ENCODE peak calls at places on chromosome 9, in four cellular contexts. One of them, this sample, is unnamed.

GRCh38 chr9:96551403-96551802 is 68.2 kb downstream of the CDC14B start:
- DNase-seq in tibial nerve: no peak
- DNase-seq in CD8-positive, alpha-beta T cell: no peak
- DNase-seq in left ventricle myocardium inferior: no peak
- DNase-seq in this sample: no peak

GRCh38 chr9:76644647-76645250 is 119.5 kb upstream of the PCA3 start:
- DNase-seq in tibial nerve: no peak
- DNase-seq in CD8-positive, alpha-beta T cell: no peak
- DNase-seq in left ventricle myocardium inferior: no peak
- DNase-seq in this sample: no peak

GRCh38 chr9:114228034-114228808 is 72.9 kb downstream of the COL27A1 start:
- DNase-seq in tibial nerve: no peak
- DNase-seq in CD8-positive, alpha-beta T cell: no peak
- DNase-seq in left ventricle myocardium inferior: no peak
- DNase-seq in this sample: no peak

GRCh38 chr9:16265671-16266070 is 604.8 kb downstream of the BNC2 start:
- DNase-seq in tibial nerve: no peak
- DNase-seq in CD8-positive, alpha-beta T cell: no peak
- DNase-seq in left ventricle myocardium inferior: no peak
- DNase-seq in this sample: peak

GRCh38 chr9:125763373-125763772 is 16.2 kb downstream of the PBX3 start:
- DNase-seq in tibial nerve: no peak
- DNase-seq in CD8-positive, alpha-beta T cell: no peak
- DNase-seq in left ventricle myocardium inferior: no peak
- DNase-seq in this sample: peak

GRCh38 chr9:88533951-88534455 is 975 bp upstream of the NXNL2 start:
- DNase-seq in tibial nerve: no peak
- DNase-seq in CD8-positive, alpha-beta T cell: no peak
- DNase-seq in left ventricle myocardium inferior: peak
- DNase-seq in this sample: no peak

GRCh38 chr9:111158375-111158774 is 120.1 kb upstream of the LPAR1 start:
- DNase-seq in tibial nerve: peak
- DNase-seq in CD8-positive, alpha-beta T cell: no peak
- DNase-seq in left ventricle myocardium inferior: no peak
- DNase-seq in this sample: no peak

GRCh38 chr9:27344776-27345175 is 47.8 kb upstream of the EQTN start:
- DNase-seq in tibial nerve: no peak
- DNase-seq in CD8-positive, alpha-beta T cell: no peak
- DNase-seq in left ventricle myocardium inferior: no peak
- DNase-seq in this sample: no peak

GRCh38 chr9:135320943-135321342 is 158.6 kb upstream of the PPP1R26 start:
- DNase-seq in tibial nerve: no peak
- DNase-seq in CD8-positive, alpha-beta T cell: no peak
- DNase-seq in left ventricle myocardium inferior: no peak
- DNase-seq in this sample: no peak

GRCh38 chr9:98345011-98345410 is 89.6 kb upstream of the TBC1D2 start:
- DNase-seq in tibial nerve: no peak
- DNase-seq in CD8-positive, alpha-beta T cell: no peak
- DNase-seq in left ventricle myocardium inferior: no peak
- DNase-seq in this sample: no peak

GRCh38 chr9:95116002-95116819 is 201.3 kb downstream of the FANCC start:
- DNase-seq in tibial nerve: no peak
- DNase-seq in CD8-positive, alpha-beta T cell: no peak
- DNase-seq in left ventricle myocardium inferior: no peak
- DNase-seq in this sample: no peak

GRCh38 chr9:111236337-111236736 is 93.7 kb downstream of the OR2K2 start:
- DNase-seq in tibial nerve: no peak
- DNase-seq in CD8-positive, alpha-beta T cell: no peak
- DNase-seq in left ventricle myocardium inferior: no peak
- DNase-seq in this sample: no peak

GRCh38 chr9:12614488-12614887 is 78.7 kb upstream of the TYRP1 start:
- DNase-seq in tibial nerve: no peak
- DNase-seq in CD8-positive, alpha-beta T cell: no peak
- DNase-seq in left ventricle myocardium inferior: no peak
- DNase-seq in this sample: no peak

GRCh38 chr9:134852906-134853654 is 27.5 kb upstream of the FCN2 start:
- DNase-seq in tibial nerve: no peak
- DNase-seq in CD8-positive, alpha-beta T cell: no peak
- DNase-seq in left ventricle myocardium inferior: no peak
- DNase-seq in this sample: no peak

GRCh38 chr9:112061152-112061740 is 113.9 kb downstream of the SUSD1 start:
- DNase-seq in tibial nerve: peak
- DNase-seq in CD8-positive, alpha-beta T cell: peak
- DNase-seq in left ventricle myocardium inferior: peak
- DNase-seq in this sample: peak

GRCh38 chr9:123710299-123710698 is 219.6 kb downstream of the DENND1A start:
- DNase-seq in tibial nerve: no peak
- DNase-seq in CD8-positive, alpha-beta T cell: no peak
- DNase-seq in left ventricle myocardium inferior: no peak
- DNase-seq in this sample: peak

GRCh38 chr9:128149951-128150593 is 819 bp downstream of the LCN2 start:
- DNase-seq in tibial nerve: no peak
- DNase-seq in CD8-positive, alpha-beta T cell: no peak
- DNase-seq in left ventricle myocardium inferior: no peak
- DNase-seq in this sample: no peak

GRCh38 chr9:112203536-112203935 is 28.4 kb upstream of the SUSD1 start:
- DNase-seq in tibial nerve: no peak
- DNase-seq in CD8-positive, alpha-beta T cell: no peak
- DNase-seq in left ventricle myocardium inferior: no peak
- DNase-seq in this sample: peak

GRCh38 chr9:138085568-138085967 is 208.0 kb downstream of the CACNA1B start:
- DNase-seq in tibial nerve: no peak
- DNase-seq in CD8-positive, alpha-beta T cell: no peak
- DNase-seq in left ventricle myocardium inferior: no peak
- DNase-seq in this sample: no peak

GRCh38 chr9:89418882-89419641 is 78.9 kb downstream of the SEMA4D start:
- DNase-seq in tibial nerve: no peak
- DNase-seq in CD8-positive, alpha-beta T cell: peak
- DNase-seq in left ventricle myocardium inferior: no peak
- DNase-seq in this sample: no peak

GRCh38 chr9:134592018-134592818 is 49.4 kb upstream of the COL5A1 start:
- DNase-seq in tibial nerve: peak
- DNase-seq in CD8-positive, alpha-beta T cell: no peak
- DNase-seq in left ventricle myocardium inferior: peak
- DNase-seq in this sample: no peak

GRCh38 chr9:12764150-12764549 is 10.7 kb upstream of the LURAP1L start:
- DNase-seq in tibial nerve: no peak
- DNase-seq in CD8-positive, alpha-beta T cell: no peak
- DNase-seq in left ventricle myocardium inferior: no peak
- DNase-seq in this sample: no peak

GRCh38 chr9:2727966-2728613 is 10.8 kb downstream of the KCNV2 start:
- DNase-seq in tibial nerve: peak
- DNase-seq in CD8-positive, alpha-beta T cell: no peak
- DNase-seq in left ventricle myocardium inferior: no peak
- DNase-seq in this sample: peak

GRCh38 chr9:89363921-89364663 is 45.8 kb downstream of the SECISBP2 start:
- DNase-seq in tibial nerve: no peak
- DNase-seq in CD8-positive, alpha-beta T cell: no peak
- DNase-seq in left ventricle myocardium inferior: no peak
- DNase-seq in this sample: no peak

GRCh38 chr9:134760750-134761420 is 119.3 kb downstream of the COL5A1 start:
- DNase-seq in tibial nerve: no peak
- DNase-seq in CD8-positive, alpha-beta T cell: peak
- DNase-seq in left ventricle myocardium inferior: no peak
- DNase-seq in this sample: no peak

GRCh38 chr9:135239100-135239768 is 151.8 kb downstream of the OLFM1 start:
- DNase-seq in tibial nerve: no peak
- DNase-seq in CD8-positive, alpha-beta T cell: no peak
- DNase-seq in left ventricle myocardium inferior: peak
- DNase-seq in this sample: no peak

GRCh38 chr9:80285325-80285724 is 713.6 kb downstream of the TLE4 start:
- DNase-seq in tibial nerve: peak
- DNase-seq in CD8-positive, alpha-beta T cell: no peak
- DNase-seq in left ventricle myocardium inferior: no peak
- DNase-seq in this sample: peak

GRCh38 chr9:82466616-82467251 is 478.2 kb downstream of the SPATA31D1 start:
- DNase-seq in tibial nerve: no peak
- DNase-seq in CD8-positive, alpha-beta T cell: no peak
- DNase-seq in left ventricle myocardium inferior: no peak
- DNase-seq in this sample: no peak

GRCh38 chr9:37788328-37788727 is 3.5 kb upstream of the EXOSC3 start:
- DNase-seq in tibial nerve: no peak
- DNase-seq in CD8-positive, alpha-beta T cell: no peak
- DNase-seq in left ventricle myocardium inferior: no peak
- DNase-seq in this sample: no peak

GRCh38 chr9:87882627-87883026 is at the start of gene SPATA31E1:
- DNase-seq in tibial nerve: no peak
- DNase-seq in CD8-positive, alpha-beta T cell: no peak
- DNase-seq in left ventricle myocardium inferior: no peak
- DNase-seq in this sample: no peak

GRCh38 chr9:32490601-32491000 is 35.4 kb downstream of the RIGI start:
- DNase-seq in tibial nerve: no peak
- DNase-seq in CD8-positive, alpha-beta T cell: no peak
- DNase-seq in left ventricle myocardium inferior: no peak
- DNase-seq in this sample: no peak

GRCh38 chr9:32487981-32488380 is 38.0 kb downstream of the RIGI start:
- DNase-seq in tibial nerve: no peak
- DNase-seq in CD8-positive, alpha-beta T cell: no peak
- DNase-seq in left ventricle myocardium inferior: no peak
- DNase-seq in this sample: no peak

GRCh38 chr9:32483343-32483742 is 42.7 kb downstream of the RIGI start:
- DNase-seq in tibial nerve: no peak
- DNase-seq in CD8-positive, alpha-beta T cell: no peak
- DNase-seq in left ventricle myocardium inferior: no peak
- DNase-seq in this sample: no peak

DNA sequence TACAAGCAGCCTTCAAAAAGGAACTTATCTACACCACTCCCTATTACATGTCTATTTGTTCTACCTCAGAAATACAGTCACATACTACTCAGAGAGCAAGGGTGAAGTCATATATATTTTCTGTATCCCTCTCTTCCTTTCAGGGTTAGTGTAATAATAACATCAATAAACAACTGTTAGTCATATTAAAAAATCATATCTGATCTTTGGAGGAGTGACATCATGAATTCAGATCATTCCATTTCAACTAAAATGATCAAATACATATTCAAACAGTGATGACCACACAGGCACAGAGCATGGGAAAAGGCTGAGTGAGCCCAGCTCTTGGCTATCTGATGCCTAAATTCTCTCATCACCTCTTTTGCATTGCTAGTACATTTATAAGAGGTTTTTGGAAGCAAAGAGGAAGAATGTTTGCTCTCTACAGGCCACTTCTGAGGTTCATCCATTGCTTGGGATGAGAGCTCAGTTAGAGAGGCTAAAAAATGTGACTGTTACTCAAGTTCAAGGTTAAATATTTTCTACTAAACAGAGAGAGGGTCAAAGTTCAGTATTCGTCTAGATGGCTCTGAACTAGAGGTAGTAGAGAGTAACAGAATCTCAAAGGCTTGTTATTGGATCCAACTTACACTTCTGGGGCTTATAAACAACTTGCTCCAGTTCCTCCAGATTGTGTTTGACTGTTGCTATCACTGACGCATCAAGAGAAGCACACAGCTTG is 39.0 kb downstream of the RIGI start:
- DNase-seq in tibial nerve: no peak
- DNase-seq in CD8-positive, alpha-beta T cell: no peak
- DNase-seq in left ventricle myocardium inferior: no peak
- DNase-seq in this sample: peak
- H3K27ac ChIP-seq in tibial nerve: no peak
- H3K27ac ChIP-seq in CD8-positive, alpha-beta T cell: no peak
- H3K27ac ChIP-seq in left ventricle myocardium inferior: no peak
- H3K27ac ChIP-seq in this sample: no peak

GRCh38 chr9:93061260-93061751 is 2.8 kb downstream of the SUSD3 start:
- DNase-seq in tibial nerve: no peak
- DNase-seq in CD8-positive, alpha-beta T cell: no peak
- DNase-seq in left ventricle myocardium inferior: no peak
- DNase-seq in this sample: no peak
- H3K27ac ChIP-seq in tibial nerve: peak
- H3K27ac ChIP-seq in CD8-positive, alpha-beta T cell: peak
- H3K27ac ChIP-seq in left ventricle myocardium inferior: no peak
- H3K27ac ChIP-seq in this sample: no peak

DNA sequence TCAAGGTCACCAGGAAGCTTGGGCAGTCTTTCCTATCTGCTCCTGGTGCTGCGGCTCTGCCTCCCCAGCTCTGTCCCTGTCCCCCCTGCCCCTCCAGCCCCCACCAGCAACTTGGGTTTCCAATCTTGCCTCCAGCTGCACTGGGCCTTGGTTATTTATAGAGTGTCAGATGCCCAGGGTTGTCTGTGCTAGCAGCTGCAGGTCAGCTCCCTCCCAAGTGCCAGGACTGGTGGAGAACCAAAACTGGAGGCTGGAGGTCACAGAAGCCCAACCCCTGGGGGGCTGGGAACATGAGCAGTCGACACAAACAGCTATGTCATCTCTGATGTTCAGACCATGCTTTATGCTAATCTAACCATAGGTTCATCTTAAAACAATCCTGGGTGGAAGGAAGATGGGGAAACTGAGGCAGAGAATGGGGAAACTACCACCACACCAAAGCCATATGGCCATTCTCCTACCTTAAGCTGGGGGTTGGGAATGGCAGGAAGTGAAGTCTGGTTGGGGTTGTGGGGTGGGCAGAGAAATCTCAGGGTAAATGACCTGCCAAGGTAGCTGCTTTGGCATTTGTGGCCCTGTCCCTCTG is 1.7 kb downstream of the TPM2 start:
- DNase-seq in tibial nerve: no peak
- DNase-seq in CD8-positive, alpha-beta T cell: no peak
- DNase-seq in left ventricle myocardium inferior: peak
- DNase-seq in this sample: no peak
- H3K27ac ChIP-seq in tibial nerve: peak
- H3K27ac ChIP-seq in CD8-positive, alpha-beta T cell: no peak
- H3K27ac ChIP-seq in left ventricle myocardium inferior: peak
- H3K27ac ChIP-seq in this sample: no peak

GRCh38 chr9:129678844-129679243 is 13.4 kb downstream of the PRRX2 start:
- DNase-seq in tibial nerve: no peak
- DNase-seq in CD8-positive, alpha-beta T cell: no peak
- DNase-seq in left ventricle myocardium inferior: no peak
- DNase-seq in this sample: no peak

GRCh38 chr9:129676287-129676686 is 10.8 kb downstream of the PRRX2 start:
- DNase-seq in tibial nerve: no peak
- DNase-seq in CD8-positive, alpha-beta T cell: no peak
- DNase-seq in left ventricle myocardium inferior: no peak
- DNase-seq in this sample: no peak

GRCh38 chr9:129676970-129677369 is 11.5 kb downstream of the PRRX2 start:
- DNase-seq in tibial nerve: no peak
- DNase-seq in CD8-positive, alpha-beta T cell: no peak
- DNase-seq in left ventricle myocardium inferior: no peak
- DNase-seq in this sample: no peak

GRCh38 chr9:129675656-129676055 is 10.2 kb downstream of the PRRX2 start:
- DNase-seq in tibial nerve: no peak
- DNase-seq in CD8-positive, alpha-beta T cell: no peak
- DNase-seq in left ventricle myocardium inferior: no peak
- DNase-seq in this sample: no peak

DNA sequence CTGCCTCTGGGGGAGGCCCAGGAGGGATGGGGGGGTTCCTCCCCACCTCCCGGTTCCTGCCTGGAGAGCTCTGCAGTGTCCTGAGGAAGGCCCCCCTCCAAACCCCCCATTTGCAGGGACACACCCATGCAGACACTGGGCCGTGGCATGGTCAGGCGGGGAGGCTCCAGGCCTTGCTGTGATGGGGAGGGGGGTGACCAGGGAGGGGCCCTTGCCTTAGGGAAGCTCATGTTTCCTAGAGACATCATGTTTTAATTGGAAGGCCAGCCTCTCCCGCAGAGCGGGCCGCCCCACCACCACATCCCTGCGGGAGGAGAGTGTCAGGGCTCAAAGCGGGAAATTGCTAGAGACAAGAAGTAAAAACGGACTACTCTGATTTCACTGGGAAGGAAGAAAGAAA is 12.0 kb downstream of the PRRX2 start:
- DNase-seq in tibial nerve: no peak
- DNase-seq in CD8-positive, alpha-beta T cell: no peak
- DNase-seq in left ventricle myocardium inferior: no peak
- DNase-seq in this sample: no peak
- H3K27ac ChIP-seq in tibial nerve: no peak
- H3K27ac ChIP-seq in CD8-positive, alpha-beta T cell: no peak
- H3K27ac ChIP-seq in left ventricle myocardium inferior: peak
- H3K27ac ChIP-seq in this sample: no peak

This sample was measured in mammary epithelial cell.